ENCODE peak calls at places on chromosomes 7 and 10, in four cellular contexts. B, J, Z and D are unnamed samples.

GRCh38 chr10:132848951-132849545 is 63.1 kb upstream of the NKX6-2 start:
- DNase-seq in B (peak), J (no peak), Z (no peak), D (no peak)

GRCh38 chr7:6228865-6229264 is 43.6 kb downstream of the CYTH3 start:
- DNase-seq in B (no peak), J (peak), Z (peak), D (no peak)

GRCh38 chr7:45923290-45923689 is 2.2 kb upstream of the IGFBP3 start:
- DNase-seq in B (peak), J (peak), Z (no peak), D (peak)

GRCh38 chr7:22723642-22724041 is 3.4 kb upstream of the IL6 start:
- DNase-seq in B (no peak), J (no peak), Z (no peak), D (no peak)

GRCh38 chr7:11960621-11961020 is 128.6 kb upstream of the THSD7A start:
- DNase-seq in B (no peak), J (no peak), Z (no peak), D (no peak)

GRCh38 chr7:100159099-100159623 is 638 bp upstream of the TRAPPC14 start:
- DNase-seq in B (no peak), J (no peak), Z (no peak), D (no peak)

GRCh38 chr10:3028444-3028843 is 38.9 kb upstream of the PFKP start:
- DNase-seq in B (no peak), J (no peak), Z (no peak), D (no peak)

GRCh38 chr10:130371156-130371555 is 235.0 kb downstream of the GLRX3 start:
- DNase-seq in B (no peak), J (no peak), Z (no peak), D (no peak)

GRCh38 chr7:102286237-102287081 is at the start of gene SH2B2:
- DNase-seq in B (peak), J (peak), Z (no peak), D (no peak)

GRCh38 chr7:89726548-89726947 is 427.7 kb upstream of the STEAP1 start:
- DNase-seq in B (no peak), J (no peak), Z (no peak), D (no peak)

GRCh38 chr7:99623702-99624447 is 7.1 kb downstream of the ZSCAN25 start:
- DNase-seq in B (peak), J (no peak), Z (no peak), D (no peak)

GRCh38 chr10:133100706-133101463 is 13.2 kb downstream of the ADGRA1 start:
- DNase-seq in B (peak), J (no peak), Z (no peak), D (no peak)

GRCh38 chr7:1250901-1251300 is 18.2 kb downstream of the UNCX start:
- DNase-seq in B (no peak), J (no peak), Z (no peak), D (no peak)

GRCh38 chr10:71796749-71797405 is 23.6 kb upstream of the VSIR start:
- DNase-seq in B (no peak), J (no peak), Z (no peak), D (no peak)

GRCh38 chr7:13581097-13581496 is 408.4 kb downstream of the ETV1 start:
- DNase-seq in B (no peak), J (no peak), Z (no peak), D (no peak)

GRCh38 chr10:104043185-104043830 is 42.4 kb downstream of the COL17A1 start:
- DNase-seq in B (peak), J (no peak), Z (no peak), D (no peak)

GRCh38 chr7:142697270-142697669 is 52.0 kb upstream of the PRSS1 start:
- DNase-seq in B (no peak), J (no peak), Z (no peak), D (no peak)

GRCh38 chr7:91872928-91873327 is 7.6 kb downstream of the MTERF1 start:
- DNase-seq in B (no peak), J (no peak), Z (no peak), D (no peak)

GRCh38 chr7:50409856-50410468 is 40.2 kb downstream of the FIGNL1 start:
- DNase-seq in B (no peak), J (no peak), Z (peak), D (no peak)

GRCh38 chr7:23043441-23043840 is 29.5 kb upstream of the HYCC1 start:
- DNase-seq in B (no peak), J (no peak), Z (no peak), D (no peak)

GRCh38 chr10:123149568-123150228 is 1.8 kb downstream of the HMX2 start:
- DNase-seq in B (no peak), J (no peak), Z (no peak), D (no peak)

GRCh38 chr10:119445935-119446317 is 96.6 kb downstream of the RGS10 start:
- DNase-seq in B (no peak), J (no peak), Z (no peak), D (no peak)

GRCh38 chr10:19640864-19641263 is 175.4 kb upstream of the PLXDC2 start:
- DNase-seq in B (no peak), J (no peak), Z (no peak), D (no peak)

GRCh38 chr7:105454921-105455320 is 66.2 kb upstream of the SRPK2 start:
- DNase-seq in B (no peak), J (peak), Z (no peak), D (no peak)

GRCh38 chr7:128150223-128150622 is 90.9 kb upstream of the LEP start:
- DNase-seq in B (no peak), J (no peak), Z (no peak), D (no peak)

GRCh38 chr7:133310232-133310852 is 57.5 kb downstream of the EXOC4 start:
- DNase-seq in B (peak), J (peak), Z (no peak), D (no peak)

GRCh38 chr10:110399163-110400094 is 94.7 kb upstream of the SMNDC1 start:
- DNase-seq in B (peak), J (peak), Z (no peak), D (no peak)

GRCh38 chr10:78527296-78527695 is 493.6 kb downstream of the RPS24 start:
- DNase-seq in B (no peak), J (no peak), Z (no peak), D (no peak)

DNA sequence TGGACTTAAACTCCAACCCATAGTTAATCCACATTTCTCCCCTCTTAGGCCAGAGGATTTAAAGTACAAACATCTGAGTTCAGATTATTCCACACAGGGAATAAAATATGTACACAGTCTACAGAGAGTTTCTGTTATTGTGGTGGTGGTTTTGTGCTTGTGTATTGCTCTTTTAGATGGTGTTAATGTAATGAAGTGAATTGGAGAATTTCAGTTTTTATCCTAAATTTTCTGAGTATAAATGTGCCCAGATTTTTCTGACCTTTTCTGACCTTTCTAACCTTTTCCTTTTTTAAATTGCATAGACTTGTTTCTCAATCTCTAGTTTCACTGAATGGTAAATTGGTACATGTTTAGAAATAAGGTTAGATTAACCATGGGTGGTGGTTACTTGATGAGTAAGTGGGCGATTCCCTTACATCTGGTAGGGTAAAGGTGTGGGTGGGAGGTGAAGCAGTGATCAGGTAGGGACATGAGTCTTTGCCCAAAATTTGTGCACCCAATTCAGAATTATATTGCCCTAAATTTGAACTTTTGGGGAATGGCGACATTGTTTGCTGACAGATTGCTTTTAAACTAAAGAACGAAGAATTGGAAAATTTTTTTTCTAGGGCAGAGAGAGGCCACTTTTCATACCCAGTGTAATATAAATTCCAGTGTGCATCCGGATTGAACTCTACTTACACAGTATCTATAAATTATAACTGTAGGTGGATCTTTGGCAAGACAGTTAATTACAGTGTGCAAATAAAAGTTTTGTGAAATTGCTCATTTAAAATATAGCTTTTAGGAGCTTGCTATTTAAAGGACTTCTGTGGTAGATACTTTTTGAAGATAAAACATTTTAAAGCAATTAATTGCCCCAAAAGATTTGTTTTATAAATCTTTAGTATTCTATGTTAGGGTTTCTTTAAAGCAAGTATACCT is 62.2 kb downstream of the ST7 start:
- DNase-seq in B (no peak), J (no peak), Z (no peak), D (no peak)
- H3K27ac ChIP-seq in B (no peak), J (no peak), Z (peak), D (no peak)

GRCh38 chr10:69043931-69044531 is 43.9 kb upstream of the SRGN start:
- DNase-seq in B (no peak), J (no peak), Z (no peak), D (no peak)
- H3K27ac ChIP-seq in B (no peak), J (no peak), Z (peak), D (peak)

DNA sequence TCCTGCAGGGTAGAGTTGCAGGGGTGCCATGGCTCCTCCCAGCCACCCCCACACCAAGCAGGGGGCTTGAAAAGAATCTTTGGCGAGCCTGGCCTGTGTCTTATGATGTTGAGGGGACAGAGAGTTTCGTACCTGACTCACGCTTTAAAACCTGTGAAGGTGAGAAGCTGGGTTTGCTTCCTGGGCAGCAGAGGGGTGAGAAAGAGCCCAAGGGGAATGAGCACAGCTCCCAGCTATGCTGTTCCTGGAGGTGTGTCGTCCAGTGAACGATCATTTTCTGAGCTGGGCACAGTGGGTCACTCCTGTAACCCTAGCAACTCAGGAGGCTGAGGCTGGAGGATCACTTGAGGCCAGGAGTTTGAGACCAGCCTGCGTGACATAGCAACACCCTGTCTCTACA is 13.5 kb upstream of the ADRB1 start:
- DNase-seq in B (no peak), J (no peak), Z (no peak), D (no peak)
- H3K27ac ChIP-seq in B (no peak), J (no peak), Z (no peak), D (no peak)

GRCh38 chr7:131654668-131655326 is 98.4 kb upstream of the PODXL start:
- DNase-seq in B (peak), J (peak), Z (peak), D (peak)

GRCh38 chr7:131656980-131657725 is 100.7 kb upstream of the PODXL start:
- DNase-seq in B (no peak), J (no peak), Z (no peak), D (no peak)

GRCh38 chr7:131655447-131655846 is 99.0 kb upstream of the PODXL start:
- DNase-seq in B (no peak), J (no peak), Z (no peak), D (no peak)

GRCh38 chr7:131654249-131654558 is 97.8 kb upstream of the PODXL start:
- DNase-seq in B (no peak), J (no peak), Z (no peak), D (no peak)

GRCh38 chr7:131655866-131656265 is 99.4 kb upstream of the PODXL start:
- DNase-seq in B (no peak), J (no peak), Z (no peak), D (no peak)
- H3K27ac ChIP-seq in B (no peak), J (no peak), Z (no peak), D (no peak)

GRCh38 chr7:154415709-154416399 is 363.7 kb downstream of the DPP6 start:
- DNase-seq in B (no peak), J (no peak), Z (no peak), D (no peak)
- H3K27ac ChIP-seq in B (no peak), J (no peak), Z (no peak), D (no peak)

GRCh38 chr10:30006410-30006809 is 53.0 kb downstream of the JCAD start:
- DNase-seq in B (no peak), J (no peak), Z (no peak), D (no peak)

GRCh38 chr10:29998142-29998808 is 61.1 kb downstream of the JCAD start:
- DNase-seq in B (peak), J (peak), Z (peak), D (peak)

GRCh38 chr10:30002438-30003266 is 56.7 kb downstream of the JCAD start:
- DNase-seq in B (peak), J (peak), Z (no peak), D (no peak)

GRCh38 chr10:29996842-29997123 is 62.6 kb downstream of the JCAD start:
- DNase-seq in B (no peak), J (no peak), Z (no peak), D (no peak)

DNA sequence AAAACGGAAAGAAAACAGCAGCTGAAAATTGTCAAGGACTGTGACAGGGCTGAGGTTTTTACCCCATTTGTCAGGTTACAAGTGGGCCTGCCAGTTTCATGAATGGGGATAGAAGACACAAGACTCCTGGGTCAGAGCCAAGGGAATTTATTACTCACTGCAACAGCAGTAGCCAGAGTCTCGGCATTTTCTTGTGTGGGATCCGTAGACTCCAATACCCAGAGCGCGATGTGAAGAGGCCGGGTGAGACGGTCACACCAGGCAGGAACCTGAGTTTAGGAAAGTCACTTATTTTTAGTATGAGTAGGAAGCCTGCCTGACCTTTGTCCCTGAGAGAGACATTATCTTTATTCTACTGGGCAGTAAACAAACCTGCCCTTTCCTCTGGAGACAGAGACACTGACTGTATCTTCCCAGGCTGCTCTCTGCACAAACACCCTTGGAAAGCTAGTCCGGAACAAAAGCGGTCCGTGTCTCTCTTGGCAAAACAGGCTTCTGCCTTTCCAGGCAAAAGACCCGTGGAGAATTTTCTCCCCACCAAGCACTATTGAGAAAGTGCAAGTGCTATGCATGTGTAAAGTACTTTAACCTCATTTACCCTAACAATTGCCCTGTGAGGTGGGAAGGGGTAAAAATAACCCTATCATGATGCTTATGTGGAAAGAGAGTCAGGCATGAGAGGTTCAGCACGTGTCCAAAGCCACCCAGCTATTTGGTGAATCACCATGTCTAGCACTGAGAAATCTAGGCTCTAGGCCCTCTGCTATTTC is 58.4 kb downstream of the JCAD start:
- DNase-seq in B (peak), J (peak), Z (no peak), D (no peak)
- H3K27ac ChIP-seq in B (no peak), J (no peak), Z (no peak), D (no peak)

GRCh38 chr10:18571780-18572179 is 79.6 kb downstream of the NSUN6 start:
- DNase-seq in B (no peak), J (no peak), Z (no peak), D (no peak)

GRCh38 chr10:18571076-18571475 is 80.3 kb downstream of the NSUN6 start:
- DNase-seq in B (no peak), J (no peak), Z (no peak), D (no peak)

GRCh38 chr10:18577823-18578685 is 73.3 kb downstream of the NSUN6 start:
- DNase-seq in B (no peak), J (no peak), Z (no peak), D (no peak)

GRCh38 chr10:18572959-18573561 is 78.3 kb downstream of the NSUN6 start:
- DNase-seq in B (no peak), J (no peak), Z (no peak), D (no peak)

GRCh38 chr10:18576586-18576985 is 74.8 kb downstream of the NSUN6 start:
- DNase-seq in B (no peak), J (no peak), Z (no peak), D (no peak)
- H3K27ac ChIP-seq in B (no peak), J (no peak), Z (no peak), D (no peak)

GRCh38 chr7:151276651-151277590 is 28.4 kb upstream of the SMARCD3 start:
- DNase-seq in B (peak), J (peak), Z (no peak), D (peak)
- H3K27ac ChIP-seq in B (no peak), J (no peak), Z (no peak), D (no peak)

DNA sequence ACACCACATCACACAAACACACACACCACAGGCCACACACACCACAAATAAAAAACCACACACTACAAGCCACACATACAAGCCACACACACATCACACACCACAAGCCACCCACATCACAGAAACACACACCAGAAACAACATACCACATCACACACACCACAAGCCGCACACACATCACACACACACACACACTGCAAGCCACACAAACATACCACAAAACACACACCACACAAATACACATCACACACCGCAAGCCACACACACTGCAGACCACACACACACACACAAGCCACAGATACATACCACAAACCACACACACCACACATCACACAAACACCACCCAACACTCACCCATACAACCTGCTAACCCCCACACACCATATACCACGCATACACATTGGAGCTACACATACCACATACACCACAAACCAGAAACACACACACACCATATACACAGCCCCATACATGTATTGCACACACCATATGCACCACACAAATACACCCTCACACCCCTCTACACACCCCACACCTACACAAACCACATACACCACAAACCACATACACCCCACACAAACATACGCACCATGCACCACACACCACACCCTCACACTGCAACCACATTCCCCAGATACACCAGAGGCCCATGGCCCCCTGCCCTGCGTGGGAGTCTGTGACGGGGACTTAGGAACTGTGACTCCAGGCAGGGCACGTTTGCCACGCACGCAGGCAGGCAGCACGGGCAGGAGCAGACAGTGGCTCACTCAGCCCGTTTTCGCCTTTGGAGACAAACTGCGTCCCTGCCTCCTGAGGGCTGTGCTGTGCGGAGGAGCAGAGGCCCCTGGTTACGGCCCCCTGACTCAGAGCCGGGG is 52.7 kb downstream of the TMEM209 start:
- DNase-seq in B (peak), J (no peak), Z (no peak), D (no peak)
- H3K27ac ChIP-seq in B (no peak), J (no peak), Z (no peak), D (no peak)